ENCODE peak calls at places on chromosome 9, in ten cellular contexts. One of them, this sample, is unnamed.
A peak's percentile ranks its signal among the peaks of the same experiment; 100 is the strongest.

GRCh38 chr9:35929188-35929718 is 20.0 kb downstream of the SPAAR start:
- DNase-seq in hepatocyte: no peak
- DNase-seq in neural progenitor cell: no peak
- DNase-seq in breast epithelium: no peak
- DNase-seq in HCT116: no peak
- DNase-seq in left lung: no peak
- DNase-seq in endothelial cell of umbilical vein: no peak
- DNase-seq in sigmoid colon: no peak
- DNase-seq in fibroblast of lung: no peak
- DNase-seq in colonic mucosa: peak; percentile 72
- DNase-seq in this sample: no peak

GRCh38 chr9:138020795-138021182 is 143.2 kb downstream of the CACNA1B start:
- DNase-seq in hepatocyte: no peak
- DNase-seq in neural progenitor cell: no peak
- DNase-seq in breast epithelium: no peak
- DNase-seq in HCT116: no peak
- DNase-seq in left lung: peak; percentile 59
- DNase-seq in endothelial cell of umbilical vein: no peak
- DNase-seq in sigmoid colon: peak; percentile 48
- DNase-seq in fibroblast of lung: no peak
- DNase-seq in colonic mucosa: no peak
- DNase-seq in this sample: no peak

GRCh38 chr9:112299514-112299913 is 33.9 kb downstream of the PTBP3 start:
- DNase-seq in hepatocyte: no peak
- DNase-seq in neural progenitor cell: no peak
- DNase-seq in breast epithelium: no peak
- DNase-seq in HCT116: no peak
- DNase-seq in left lung: no peak
- DNase-seq in endothelial cell of umbilical vein: peak; percentile 76
- DNase-seq in sigmoid colon: no peak
- DNase-seq in fibroblast of lung: peak; percentile 80
- DNase-seq in colonic mucosa: no peak
- DNase-seq in this sample: peak; percentile 89

GRCh38 chr9:93262537-93263310 is 78.8 kb downstream of the WNK2 start:
- DNase-seq in hepatocyte: peak; percentile 3
- DNase-seq in neural progenitor cell: no peak
- DNase-seq in breast epithelium: no peak
- DNase-seq in HCT116: no peak
- DNase-seq in left lung: peak; percentile 69
- DNase-seq in endothelial cell of umbilical vein: no peak
- DNase-seq in sigmoid colon: peak; percentile 60
- DNase-seq in fibroblast of lung: no peak
- DNase-seq in colonic mucosa: peak; percentile 38
- DNase-seq in this sample: no peak

GRCh38 chr9:130539473-130540223 is 39.7 kb upstream of the FUBP3 start:
- DNase-seq in hepatocyte: no peak
- DNase-seq in neural progenitor cell: no peak
- DNase-seq in breast epithelium: no peak
- DNase-seq in HCT116: peak; percentile 40
- DNase-seq in left lung: no peak
- DNase-seq in endothelial cell of umbilical vein: peak; percentile 39
- DNase-seq in sigmoid colon: no peak
- DNase-seq in fibroblast of lung: peak; percentile 83
- DNase-seq in colonic mucosa: peak; percentile 23
- DNase-seq in this sample: peak; percentile 94

GRCh38 chr9:24616858-24617257 is 71.2 kb upstream of the IZUMO3 start:
- DNase-seq in hepatocyte: no peak
- DNase-seq in neural progenitor cell: no peak
- DNase-seq in breast epithelium: no peak
- DNase-seq in HCT116: no peak
- DNase-seq in left lung: no peak
- DNase-seq in endothelial cell of umbilical vein: no peak
- DNase-seq in sigmoid colon: no peak
- DNase-seq in fibroblast of lung: no peak
- DNase-seq in colonic mucosa: no peak
- DNase-seq in this sample: no peak

GRCh38 chr9:20321683-20322082 is 300.6 kb downstream of the MLLT3 start:
- DNase-seq in hepatocyte: no peak
- DNase-seq in neural progenitor cell: no peak
- DNase-seq in breast epithelium: no peak
- DNase-seq in HCT116: no peak
- DNase-seq in left lung: no peak
- DNase-seq in endothelial cell of umbilical vein: no peak
- DNase-seq in sigmoid colon: no peak
- DNase-seq in fibroblast of lung: no peak
- DNase-seq in colonic mucosa: no peak
- DNase-seq in this sample: peak; percentile 42

GRCh38 chr9:135214054-135214640 is 126.7 kb downstream of the OLFM1 start:
- DNase-seq in hepatocyte: no peak
- DNase-seq in neural progenitor cell: peak; percentile 25
- DNase-seq in breast epithelium: no peak
- DNase-seq in HCT116: no peak
- DNase-seq in left lung: peak; percentile 35
- DNase-seq in endothelial cell of umbilical vein: no peak
- DNase-seq in sigmoid colon: peak; percentile 42
- DNase-seq in fibroblast of lung: no peak
- DNase-seq in colonic mucosa: no peak
- DNase-seq in this sample: no peak

GRCh38 chr9:81499021-81499454 is 190.3 kb downstream of the TLE1 start:
- DNase-seq in hepatocyte: peak; percentile 19
- DNase-seq in neural progenitor cell: no peak
- DNase-seq in breast epithelium: no peak
- DNase-seq in HCT116: no peak
- DNase-seq in left lung: no peak
- DNase-seq in endothelial cell of umbilical vein: no peak
- DNase-seq in sigmoid colon: peak; percentile 75
- DNase-seq in fibroblast of lung: peak; percentile 93
- DNase-seq in colonic mucosa: no peak
- DNase-seq in this sample: no peak

GRCh38 chr9:19030899-19031298 is 2.1 kb downstream of the SAXO1 start:
- DNase-seq in hepatocyte: no peak
- DNase-seq in neural progenitor cell: no peak
- DNase-seq in breast epithelium: no peak
- DNase-seq in HCT116: no peak
- DNase-seq in left lung: no peak
- DNase-seq in endothelial cell of umbilical vein: no peak
- DNase-seq in sigmoid colon: no peak
- DNase-seq in fibroblast of lung: no peak
- DNase-seq in colonic mucosa: no peak
- DNase-seq in this sample: no peak

GRCh38 chr9:123420560-123421210 is 64.7 kb downstream of the CRB2 start:
- DNase-seq in hepatocyte: no peak
- DNase-seq in neural progenitor cell: peak; percentile 45
- DNase-seq in breast epithelium: peak; percentile 37
- DNase-seq in HCT116: no peak
- DNase-seq in left lung: peak; percentile 37
- DNase-seq in endothelial cell of umbilical vein: no peak
- DNase-seq in sigmoid colon: peak; percentile 65
- DNase-seq in fibroblast of lung: no peak
- DNase-seq in colonic mucosa: no peak
- DNase-seq in this sample: no peak

DNA sequence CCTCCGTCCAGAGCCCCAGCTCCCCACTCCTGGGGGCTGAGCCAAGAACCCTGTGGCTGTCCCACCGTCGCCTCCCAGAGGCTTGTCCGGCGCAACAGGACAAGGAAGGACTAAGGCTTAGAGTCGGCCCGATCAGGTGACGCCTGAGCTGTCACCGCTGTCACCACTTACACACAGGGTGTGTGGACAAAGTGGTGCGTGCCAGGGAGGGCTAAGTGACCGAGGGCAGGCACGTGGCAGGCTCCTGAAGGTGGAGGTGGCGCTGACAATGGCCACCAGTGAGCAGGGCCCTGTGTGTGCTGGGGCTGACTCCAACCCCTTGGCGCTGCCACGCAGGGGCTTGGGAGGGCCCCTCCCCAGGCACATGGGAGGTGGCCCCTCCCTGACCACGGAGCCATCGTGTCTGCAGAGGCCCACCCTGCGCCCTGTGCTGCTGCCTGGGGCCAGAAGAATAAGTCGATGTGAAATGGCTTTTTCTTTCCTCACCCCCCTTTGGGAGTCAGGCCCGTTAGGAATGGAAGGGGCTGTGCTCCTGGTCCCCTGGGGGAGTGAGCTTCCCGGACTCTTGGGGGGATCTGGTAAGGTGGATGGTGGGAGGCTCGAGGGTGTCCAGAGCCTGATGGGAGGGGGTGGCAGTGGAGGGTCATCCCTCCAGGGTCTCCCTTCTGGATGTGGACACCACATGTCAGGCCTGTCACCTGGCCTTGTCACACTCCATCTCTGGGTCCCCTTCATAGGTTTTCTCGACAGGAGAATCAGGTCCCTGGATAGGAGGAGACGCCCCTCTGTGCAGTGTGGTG is 2.6 kb upstream of the GPSM1 start:
- DNase-seq in hepatocyte: no peak
- DNase-seq in neural progenitor cell: peak; percentile 61
- DNase-seq in breast epithelium: no peak
- DNase-seq in HCT116: no peak
- DNase-seq in left lung: peak; percentile 83
- DNase-seq in endothelial cell of umbilical vein: no peak
- DNase-seq in sigmoid colon: no peak
- DNase-seq in fibroblast of lung: no peak
- DNase-seq in colonic mucosa: no peak
- DNase-seq in this sample: no peak
- TF ChIP-seq CTCF in hepatocyte: no peak
- TF ChIP-seq CTCF in neural progenitor cell: peak; percentile 25
- TF ChIP-seq CTCF in breast epithelium: no peak
- TF ChIP-seq CTCF in HCT116: no peak
- TF ChIP-seq CTCF in left lung: no peak
- TF ChIP-seq CTCF in endothelial cell of umbilical vein: no peak
- TF ChIP-seq CTCF in sigmoid colon: no peak
- TF ChIP-seq CTCF in fibroblast of lung: no peak
- TF ChIP-seq CTCF in colonic mucosa: no peak
- TF ChIP-seq CTCF in this sample: no peak

GRCh38 chr9:90054810-90055209 is 450.0 kb downstream of the GADD45G start:
- DNase-seq in hepatocyte: no peak
- DNase-seq in neural progenitor cell: no peak
- DNase-seq in breast epithelium: no peak
- DNase-seq in HCT116: no peak
- DNase-seq in left lung: no peak
- DNase-seq in endothelial cell of umbilical vein: no peak
- DNase-seq in sigmoid colon: no peak
- DNase-seq in fibroblast of lung: no peak
- DNase-seq in colonic mucosa: no peak
- DNase-seq in this sample: no peak

GRCh38 chr9:90059436-90059835 is 454.6 kb downstream of the GADD45G start:
- DNase-seq in hepatocyte: no peak
- DNase-seq in neural progenitor cell: no peak
- DNase-seq in breast epithelium: no peak
- DNase-seq in HCT116: no peak
- DNase-seq in left lung: no peak
- DNase-seq in endothelial cell of umbilical vein: no peak
- DNase-seq in sigmoid colon: no peak
- DNase-seq in fibroblast of lung: no peak
- DNase-seq in colonic mucosa: no peak
- DNase-seq in this sample: no peak

GRCh38 chr9:90055226-90055625 is 450.4 kb downstream of the GADD45G start:
- DNase-seq in hepatocyte: no peak
- DNase-seq in neural progenitor cell: no peak
- DNase-seq in breast epithelium: no peak
- DNase-seq in HCT116: no peak
- DNase-seq in left lung: no peak
- DNase-seq in endothelial cell of umbilical vein: no peak
- DNase-seq in sigmoid colon: no peak
- DNase-seq in fibroblast of lung: no peak
- DNase-seq in colonic mucosa: no peak
- DNase-seq in this sample: no peak

GRCh38 chr9:90058364-90058763 is 453.6 kb downstream of the GADD45G start:
- DNase-seq in hepatocyte: no peak
- DNase-seq in neural progenitor cell: no peak
- DNase-seq in breast epithelium: no peak
- DNase-seq in HCT116: no peak
- DNase-seq in left lung: no peak
- DNase-seq in endothelial cell of umbilical vein: no peak
- DNase-seq in sigmoid colon: no peak
- DNase-seq in fibroblast of lung: no peak
- DNase-seq in colonic mucosa: peak; percentile 6
- DNase-seq in this sample: no peak

DNA sequence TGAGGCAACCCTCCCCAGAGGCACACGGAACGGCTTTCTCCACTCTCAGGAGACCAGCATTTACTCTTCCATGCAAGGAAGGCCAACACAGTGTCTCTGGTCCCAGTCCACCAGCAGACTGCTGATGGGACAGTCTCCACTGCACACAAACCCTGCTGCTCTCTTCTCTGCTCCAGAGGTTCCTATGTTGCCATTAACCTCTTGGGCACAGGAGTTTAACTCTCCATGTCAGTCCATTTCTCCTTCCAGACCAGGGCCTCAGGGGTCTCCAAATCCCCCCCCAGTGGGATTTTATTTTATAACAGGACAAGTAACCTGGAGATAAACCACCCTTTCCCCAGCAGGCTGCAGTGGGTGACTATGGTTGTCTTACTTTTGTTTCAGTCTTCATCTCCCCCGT is 452.5 kb downstream of the GADD45G start:
- DNase-seq in hepatocyte: no peak
- DNase-seq in neural progenitor cell: no peak
- DNase-seq in breast epithelium: no peak
- DNase-seq in HCT116: no peak
- DNase-seq in left lung: no peak
- DNase-seq in endothelial cell of umbilical vein: no peak
- DNase-seq in sigmoid colon: no peak
- DNase-seq in fibroblast of lung: no peak
- DNase-seq in colonic mucosa: no peak
- DNase-seq in this sample: no peak
- H3K27ac ChIP-seq in hepatocyte: no peak overlapping the region
- H3K27ac ChIP-seq in neural progenitor cell: no peak overlapping the region
- H3K27ac ChIP-seq in breast epithelium: no peak overlapping the region
- H3K27ac ChIP-seq in HCT116: no peak overlapping the region
- H3K27ac ChIP-seq in left lung: no peak overlapping the region
- H3K27ac ChIP-seq in endothelial cell of umbilical vein: no peak overlapping the region
- H3K27ac ChIP-seq in sigmoid colon: no peak overlapping the region
- H3K27ac ChIP-seq in fibroblast of lung: no peak overlapping the region
- H3K27ac ChIP-seq in colonic mucosa: no peak overlapping the region
- H3K27ac ChIP-seq in this sample: no peak overlapping the region

GRCh38 chr9:88605500-88606172 is 70.7 kb downstream of the NXNL2 start:
- DNase-seq in hepatocyte: no peak
- DNase-seq in neural progenitor cell: no peak
- DNase-seq in breast epithelium: no peak
- DNase-seq in HCT116: no peak
- DNase-seq in left lung: no peak
- DNase-seq in endothelial cell of umbilical vein: no peak
- DNase-seq in sigmoid colon: no peak
- DNase-seq in fibroblast of lung: peak; percentile 90
- DNase-seq in colonic mucosa: no peak
- DNase-seq in this sample: no peak

GRCh38 chr9:88604836-88605499 is 70.0 kb downstream of the NXNL2 start:
- DNase-seq in hepatocyte: no peak
- DNase-seq in neural progenitor cell: no peak
- DNase-seq in breast epithelium: no peak
- DNase-seq in HCT116: no peak
- DNase-seq in left lung: no peak
- DNase-seq in endothelial cell of umbilical vein: no peak
- DNase-seq in sigmoid colon: no peak
- DNase-seq in fibroblast of lung: peak; percentile 56
- DNase-seq in colonic mucosa: no peak
- DNase-seq in this sample: no peak
- H3K4me1 ChIP-seq in hepatocyte: peaks cover 3% of the 10 kb centered on the region
- H3K4me1 ChIP-seq in neural progenitor cell: no peaks in the 10 kb centered on the region
- H3K4me1 ChIP-seq in breast epithelium: no peaks in the 10 kb centered on the region
- H3K4me1 ChIP-seq in HCT116: no peaks in the 10 kb centered on the region
- H3K4me1 ChIP-seq in left lung: no peaks in the 10 kb centered on the region
- H3K4me1 ChIP-seq in endothelial cell of umbilical vein: no peaks in the 10 kb centered on the region
- H3K4me1 ChIP-seq in sigmoid colon: peaks cover 22% of the 10 kb centered on the region
- H3K4me1 ChIP-seq in fibroblast of lung: peaks cover 5% of the 10 kb centered on the region
- H3K4me1 ChIP-seq in colonic mucosa: no peaks in the 10 kb centered on the region
- H3K4me1 ChIP-seq in this sample: no peaks in the 10 kb centered on the region

GRCh38 chr9:347667-348292 is 133.1 kb downstream of the DOCK8 start:
- DNase-seq in hepatocyte: peak; percentile 65
- DNase-seq in neural progenitor cell: peak; percentile 46
- DNase-seq in breast epithelium: no peak
- DNase-seq in HCT116: peak; percentile 40
- DNase-seq in left lung: no peak
- DNase-seq in endothelial cell of umbilical vein: peak; percentile 37
- DNase-seq in sigmoid colon: no peak
- DNase-seq in fibroblast of lung: peak; percentile 30
- DNase-seq in colonic mucosa: no peak
- DNase-seq in this sample: peak; percentile 64
- TF ChIP-seq CTCF in hepatocyte: peak; percentile 80
- TF ChIP-seq CTCF in neural progenitor cell: peak; percentile 72
- TF ChIP-seq CTCF in breast epithelium: peak; percentile 77
- TF ChIP-seq CTCF in HCT116: peak; percentile 87
- TF ChIP-seq CTCF in left lung: peak; percentile 42
- TF ChIP-seq CTCF in endothelial cell of umbilical vein: peak; percentile 32
- TF ChIP-seq CTCF in sigmoid colon: peak; percentile 55
- TF ChIP-seq CTCF in fibroblast of lung: peak; percentile 47
- TF ChIP-seq CTCF in colonic mucosa: peak; percentile 57
- TF ChIP-seq CTCF in this sample: peak; percentile 97

This sample was measured in foreskin keratinocyte.